ENCODE peak calls at places on chromosome 11, in eight cellular contexts. H, Z, K, Q, N, R, P and E are unnamed samples.

GRCh38 chr11:58905716-58906547 is 33.4 kb upstream of the GLYATL1 start:
- DNase-seq in N (peak; percentile 69), H (peak; percentile 74), P (no peak), Z (peak; percentile 94), R (no peak), K (no peak), Q (peak; percentile 63), E (no peak)

GRCh38 chr11:24496728-24497396 is at the start of gene LUZP2:
- DNase-seq in N (peak; percentile 42), K (no peak), Q (no peak), R (no peak), P (no peak), Z (peak; percentile 62), H (peak; percentile 64), E (no peak)

GRCh38 chr11:111456859-111457730 is 55.1 kb downstream of the BTG4 start:
- DNase-seq in P (no peak), R (peak; percentile 53), N (no peak), Z (no peak), H (no peak), K (no peak), Q (no peak), E (no peak)

GRCh38 chr11:45285931-45286632 is at the start of gene SYT13:
- DNase-seq in N (peak; percentile 10), Z (no peak), P (no peak), H (peak; percentile 76), K (no peak), R (no peak), Q (no peak), E (no peak)

GRCh38 chr11:123145661-123146060 is 49.4 kb downstream of the CLMP start:
- DNase-seq in N (no peak), K (no peak), R (no peak), Q (no peak), Z (no peak), H (no peak), P (no peak), E (no peak)

GRCh38 chr11:2780850-2781412 is 81.1 kb upstream of the KCNQ1OT1 start:
- DNase-seq in Q (peak; percentile 4), P (no peak), N (no peak), K (no peak), Z (no peak), H (no peak), R (no peak), E (no peak)

GRCh38 chr11:69930081-69931059 is 111.2 kb upstream of the FGF3 start:
- DNase-seq in H (no peak), P (no peak), K (no peak), Z (no peak), N (no peak), Q (no peak), R (no peak), E (no peak)

GRCh38 chr11:33670250-33671011 is 30.2 kb downstream of the C11orf91 start:
- DNase-seq in Q (no peak), P (no peak), Z (peak; percentile 61), R (no peak), N (no peak), K (no peak), H (no peak), E (no peak)

GRCh38 chr11:115084191-115084590 is 405.9 kb downstream of the NXPE2 start:
- DNase-seq in Z (no peak), Q (no peak), P (no peak), N (no peak), K (no peak), H (no peak), R (no peak), E (no peak)

GRCh38 chr11:86940122-86940777 is 14.9 kb downstream of the FZD4 start:
- DNase-seq in P (no peak), K (no peak), H (no peak), N (no peak), R (no peak), Q (peak; percentile 55), Z (peak; percentile 56), E (no peak)

GRCh38 chr11:134630896-134631295 is 218.9 kb upstream of the B3GAT1 start:
- DNase-seq in P (no peak), H (no peak), R (peak; percentile 41), Z (no peak), K (no peak), N (no peak), Q (no peak), E (no peak)

GRCh38 chr11:86143429-86144030 is 74.6 kb upstream of the PICALM start:
- DNase-seq in K (no peak), R (no peak), N (no peak), Z (no peak), Q (peak; percentile 39), P (no peak), H (no peak), E (no peak)

GRCh38 chr11:2791521-2792375 is 92.0 kb upstream of the KCNQ1OT1 start:
- DNase-seq in R (peak; percentile 74), H (peak; percentile 31), Z (no peak), K (no peak), Q (peak; percentile 21), P (no peak), N (no peak), E (no peak)

GRCh38 chr11:99154277-99154676 is 133.5 kb downstream of the CNTN5 start:
- DNase-seq in H (no peak), K (no peak), R (no peak), Z (no peak), Q (no peak), P (no peak), N (no peak), E (no peak)

GRCh38 chr11:71355266-71355665 is 92.9 kb downstream of the DHCR7 start:
- DNase-seq in Z (peak; percentile 27), N (no peak), R (no peak), P (no peak), H (no peak), K (no peak), Q (no peak), E (no peak)

GRCh38 chr11:6481924-6482275 is 599 bp downstream of the TIMM10B start:
- DNase-seq in R (no peak), H (no peak), K (no peak), N (no peak), Q (no peak), Z (no peak), P (no peak), E (no peak)

GRCh38 chr11:125358254-125358840 is 137.7 kb downstream of the FEZ1 start:
- DNase-seq in H (no peak), P (no peak), Q (no peak), K (no peak), Z (peak; percentile 64), N (no peak), R (no peak), E (no peak)

GRCh38 chr11:910589-911030 is at the start of gene CHID1:
- DNase-seq in P (peak; percentile 77), H (peak; percentile 96), R (peak; percentile 88), Q (peak; percentile 88), Z (peak; percentile 71), K (peak; percentile 60), N (peak; percentile 85), E (peak; percentile 62)

DNA sequence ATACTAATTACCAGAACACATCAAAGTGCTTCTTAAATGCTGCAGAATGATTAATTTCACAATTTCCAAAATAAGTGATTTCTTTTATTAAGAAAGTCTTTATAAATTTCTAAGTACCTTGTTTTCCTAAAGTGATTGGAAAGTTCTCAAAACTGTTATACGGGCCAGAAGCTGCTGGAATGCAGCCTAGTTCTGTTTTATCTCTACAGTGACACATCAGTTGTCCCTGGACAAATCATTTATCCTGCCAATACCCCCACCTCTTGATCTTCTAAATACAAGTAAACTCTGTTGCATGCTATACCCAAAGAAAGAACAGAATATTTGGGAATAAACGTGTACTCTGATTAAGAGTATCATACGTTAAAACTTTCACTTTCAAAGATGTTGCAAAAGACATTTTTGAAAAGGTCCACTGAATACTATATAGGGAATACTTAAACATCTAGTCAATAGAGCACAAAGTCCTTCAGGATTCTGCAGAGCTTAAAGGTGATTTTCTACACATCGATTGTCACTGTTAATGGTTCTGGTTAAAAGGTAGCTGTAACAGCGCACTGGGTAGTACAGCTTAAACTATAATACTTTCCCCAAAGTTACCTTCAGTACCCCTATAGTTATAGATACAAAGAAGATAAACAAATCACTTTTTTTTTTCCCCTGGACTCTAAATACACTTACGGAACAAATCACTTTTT is 92.1 kb upstream of the APOA1 start:
- DNase-seq in R (no peak), P (no peak), N (no peak), Z (peak; percentile 25), Q (no peak), H (no peak), K (no peak), E (no peak)
- H3K27ac ChIP-seq in R (no peak overlapping the region), P (peak overlapping the region; percentile 87), N (peak overlapping the region; percentile 47), Z (no peak overlapping the region), Q (peak overlapping the region; percentile 77), H (peak overlapping the region; percentile 50), K (peak overlapping the region; percentile 81), E (peak overlapping the region; percentile 78)

DNA sequence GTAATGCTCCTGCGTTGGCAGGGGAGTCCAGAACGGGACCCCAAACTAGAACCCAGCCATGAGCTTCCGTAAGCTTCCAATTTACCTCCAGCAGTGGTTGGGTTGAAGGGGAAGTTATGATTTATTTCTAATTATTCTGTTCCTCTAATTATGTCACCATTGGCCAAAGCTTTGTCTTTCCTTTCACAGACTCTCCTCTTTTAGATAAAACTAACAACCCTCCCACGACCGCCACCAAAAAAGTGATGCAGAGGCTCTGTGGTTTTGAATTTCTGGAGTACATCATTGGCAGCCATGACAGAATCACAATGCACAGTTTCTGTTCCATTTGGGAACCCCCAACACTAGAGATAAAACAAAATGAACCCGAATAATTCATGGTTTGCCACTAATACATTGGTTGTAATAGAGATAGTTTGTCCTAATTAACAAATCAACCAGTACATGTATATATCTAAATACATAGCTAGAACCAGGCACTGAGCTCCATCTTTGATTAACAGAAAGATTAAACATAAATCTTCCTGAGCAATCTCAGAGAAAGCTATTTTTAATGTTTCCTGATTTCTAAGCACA is 64.3 kb downstream of the ETS1 start:
- DNase-seq in R (no peak), Z (peak; percentile 47), H (no peak), P (peak; percentile 89), Q (no peak), N (no peak), K (peak; percentile 82), E (peak; percentile 61)
- H3K27ac ChIP-seq in R (peak overlapping the region; percentile 94), Z (peak overlapping the region; percentile 95), H (peak overlapping the region; percentile 92), P (peak overlapping the region; percentile 89), Q (peak overlapping the region; percentile 97), N (peak overlapping the region; percentile 86), K (peak overlapping the region; percentile 97), E (peak overlapping the region; percentile 93)

GRCh38 chr11:65779669-65779918 is 1.2 kb downstream of the AP5B1 start:
- DNase-seq in Z (no peak), K (no peak), N (no peak), H (no peak), P (no peak), Q (no peak), R (no peak), E (no peak)
- H3K27ac ChIP-seq in Z (no peak overlapping the region), K (peak overlapping the region; percentile 75), N (peak overlapping the region; percentile 67), H (peak overlapping the region; percentile 69), P (no peak overlapping the region), Q (peak overlapping the region; percentile 76), R (no peak overlapping the region), E (peak overlapping the region; percentile 61)

DNA sequence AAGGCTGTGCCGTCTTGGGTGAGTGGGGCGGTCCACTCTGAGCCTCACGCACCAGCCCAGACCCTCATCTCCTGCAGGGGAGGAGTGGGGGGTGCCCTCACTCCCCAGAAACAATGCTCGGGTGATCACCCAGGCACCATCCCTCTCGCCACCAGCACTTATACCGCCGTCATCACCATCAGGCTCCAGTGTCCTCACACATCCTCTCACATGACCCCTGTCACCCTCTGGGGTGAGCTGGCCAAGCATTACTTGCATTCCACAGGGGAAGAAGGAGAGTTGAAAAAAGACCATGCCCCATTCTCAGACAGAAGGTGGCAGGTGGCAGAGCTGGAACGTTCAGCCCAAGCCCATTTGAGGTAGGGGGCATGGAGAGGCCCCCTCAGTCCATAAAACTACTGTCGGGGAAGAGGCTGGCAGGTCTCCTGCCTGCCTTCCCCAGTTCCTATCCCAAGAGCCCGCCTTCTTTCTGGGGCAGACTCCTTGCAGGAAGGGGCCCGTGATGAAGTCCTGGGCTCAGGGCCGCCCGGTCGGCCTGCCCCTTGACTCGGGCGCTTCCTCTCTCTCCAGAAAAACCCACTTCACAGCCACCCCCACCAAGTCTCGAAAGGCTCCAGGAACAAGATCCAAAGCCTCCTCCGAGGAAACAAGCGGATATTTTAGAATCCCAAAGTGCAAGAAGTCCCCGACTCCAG is 153.3 kb downstream of the DSCAML1 start:
- DNase-seq in N (no peak), R (no peak), Z (no peak), K (no peak), H (no peak), Q (no peak), P (no peak), E (no peak)
- H3K27ac ChIP-seq in N (peak overlapping the region; percentile 69), R (no peak overlapping the region), Z (no peak overlapping the region), K (no peak overlapping the region), H (peak overlapping the region; percentile 93), Q (no peak overlapping the region), P (no peak overlapping the region), E (no peak overlapping the region)